ENCODE peak calls at places on chromosomes 2 and 18, in four cellular contexts. E is foreskin melanocyte, C is EL, N is COR-L47. M is an unnamed sample.

GRCh38 chr2:160494243-160494642 is 636 bp upstream of the RBMS1 start:
- DNase-seq in C (no peak), N (no peak), E (peak; percentile 19), M (peak; percentile 57)

GRCh38 chr2:65053199-65053598 is 3.0 kb upstream of the CEP68 start:
- DNase-seq in E (no peak), N (no peak), C (no peak), M (no peak)

GRCh38 chr2:24111407-24111861 is 11.7 kb downstream of the PFN4 start:
- DNase-seq in E (no peak), C (peak; percentile 9), N (no peak), M (no peak)

GRCh38 chr2:240576036-240576435 is 7.8 kb downstream of the RNPEPL1 start:
- DNase-seq in E (no peak), N (no peak), C (no peak), M (no peak)

GRCh38 chr2:74119324-74119723 is 28.4 kb downstream of the BOLA3 start:
- DNase-seq in N (no peak), C (peak; percentile 8), E (no peak), M (no peak)

GRCh38 chr18:51668101-51668500 is 470.6 kb upstream of the MEX3C start:
- DNase-seq in E (peak; percentile 32), C (no peak), N (peak; percentile 85), M (peak; percentile 72)

GRCh38 chr2:230226090-230226551 is 585 bp downstream of the SP140 start:
- DNase-seq in E (no peak), C (no peak), N (no peak), M (no peak)

GRCh38 chr2:105873721-105874120 is 129.0 kb downstream of the NCK2 start:
- DNase-seq in E (no peak), C (peak; percentile 89), N (no peak), M (no peak)

GRCh38 chr2:49003206-49003605 is 151.1 kb downstream of the FSHR start:
- DNase-seq in N (no peak), C (no peak), E (peak; percentile 85), M (no peak)

GRCh38 chr2:211396815-211397214 is 840.4 kb downstream of the CPS1 start:
- DNase-seq in C (no peak), E (no peak), N (peak; percentile 75), M (no peak)

GRCh38 chr18:34028341-34028740 is 196.4 kb downstream of the NOL4 start:
- DNase-seq in N (peak; percentile 59), E (peak; percentile 71), C (no peak), M (no peak)